ENCODE peak calls at places on chromosomes 6 and 20, in four cellular contexts. One of them, this sample, is unnamed.

GRCh38 chr6:108168501-108168979 is 2.7 kb downstream of the NR2E1 start:
- DNase-seq in colonic mucosa: no peak
- DNase-seq in upper lobe of right lung: peak
- DNase-seq in epithelial cell of esophagus: no peak
- DNase-seq in this sample: peak

GRCh38 chr20:12902992-12903391 is 105.8 kb upstream of the SPTLC3 start:
- DNase-seq in colonic mucosa: no peak
- DNase-seq in upper lobe of right lung: no peak
- DNase-seq in epithelial cell of esophagus: no peak
- DNase-seq in this sample: no peak

GRCh38 chr6:158010591-158011477 is 29.2 kb downstream of the SYNJ2 start:
- DNase-seq in epithelial cell of esophagus: no peak
- DNase-seq in upper lobe of right lung: peak
- DNase-seq in colonic mucosa: no peak
- DNase-seq in this sample: no peak

GRCh38 chr20:56440346-56441007 is 27.9 kb upstream of the RTF2 start:
- DNase-seq in upper lobe of right lung: no peak
- DNase-seq in colonic mucosa: no peak
- DNase-seq in epithelial cell of esophagus: no peak
- DNase-seq in this sample: peak

GRCh38 chr6:48016027-48016755 is 94.8 kb downstream of the PTCHD4 start:
- DNase-seq in upper lobe of right lung: no peak
- DNase-seq in epithelial cell of esophagus: peak
- DNase-seq in colonic mucosa: no peak
- DNase-seq in this sample: no peak

GRCh38 chr20:20399705-20400104 is 31.8 kb downstream of the INSM1 start:
- DNase-seq in upper lobe of right lung: no peak
- DNase-seq in epithelial cell of esophagus: no peak
- DNase-seq in colonic mucosa: no peak
- DNase-seq in this sample: no peak

GRCh38 chr6:159106627-159107241 is 61.9 kb upstream of the TAGAP start:
- DNase-seq in colonic mucosa: peak
- DNase-seq in upper lobe of right lung: no peak
- DNase-seq in epithelial cell of esophagus: peak
- DNase-seq in this sample: no peak

GRCh38 chr6:27280064-27280539 is 32.0 kb downstream of the POM121L2 start:
- DNase-seq in upper lobe of right lung: no peak
- DNase-seq in colonic mucosa: peak
- DNase-seq in epithelial cell of esophagus: peak
- DNase-seq in this sample: no peak

GRCh38 chr6:33312361-33313104 is 1.3 kb downstream of the TAPBP start:
- DNase-seq in epithelial cell of esophagus: peak
- DNase-seq in colonic mucosa: peak
- DNase-seq in upper lobe of right lung: peak
- DNase-seq in this sample: peak

GRCh38 chr20:49610701-49611538 is 43.0 kb upstream of the PTGIS start:
- DNase-seq in colonic mucosa: peak
- DNase-seq in epithelial cell of esophagus: peak
- DNase-seq in upper lobe of right lung: peak
- DNase-seq in this sample: no peak

GRCh38 chr20:208937-209566 is 18.0 kb upstream of the DEFB129 start:
- DNase-seq in colonic mucosa: no peak
- DNase-seq in epithelial cell of esophagus: peak
- DNase-seq in upper lobe of right lung: no peak
- DNase-seq in this sample: peak

GRCh38 chr6:11053307-11053706 is 9.2 kb upstream of the ELOVL2 start:
- DNase-seq in upper lobe of right lung: no peak
- DNase-seq in colonic mucosa: no peak
- DNase-seq in epithelial cell of esophagus: no peak
- DNase-seq in this sample: no peak

GRCh38 chr6:37134622-37135191 is 35.2 kb upstream of the PIM1 start:
- DNase-seq in upper lobe of right lung: no peak
- DNase-seq in epithelial cell of esophagus: peak
- DNase-seq in colonic mucosa: peak
- DNase-seq in this sample: peak

GRCh38 chr6:144098993-144099392 is 3.6 kb upstream of the SF3B5 start:
- DNase-seq in epithelial cell of esophagus: no peak
- DNase-seq in upper lobe of right lung: no peak
- DNase-seq in colonic mucosa: no peak
- DNase-seq in this sample: no peak

GRCh38 chr20:58155148-58155925 is 73.1 kb downstream of the ANKRD60 start:
- DNase-seq in epithelial cell of esophagus: no peak
- DNase-seq in upper lobe of right lung: no peak
- DNase-seq in colonic mucosa: no peak
- DNase-seq in this sample: no peak

GRCh38 chr6:166777096-166777630 is 150.1 kb upstream of the RPS6KA2 start:
- DNase-seq in epithelial cell of esophagus: no peak
- DNase-seq in colonic mucosa: no peak
- DNase-seq in upper lobe of right lung: no peak
- DNase-seq in this sample: no peak

GRCh38 chr6:30238178-30238795 is 25.1 kb upstream of the TRIM26 start:
- DNase-seq in upper lobe of right lung: no peak
- DNase-seq in epithelial cell of esophagus: peak
- DNase-seq in colonic mucosa: no peak
- DNase-seq in this sample: no peak

GRCh38 chr6:34445313-34445860 is 19.5 kb upstream of the RPS10 start:
- DNase-seq in upper lobe of right lung: no peak
- DNase-seq in colonic mucosa: no peak
- DNase-seq in epithelial cell of esophagus: peak
- DNase-seq in this sample: no peak

GRCh38 chr6:155317186-155317585 is 2.9 kb upstream of the TFB1M start:
- DNase-seq in epithelial cell of esophagus: no peak
- DNase-seq in colonic mucosa: no peak
- DNase-seq in upper lobe of right lung: no peak
- DNase-seq in this sample: no peak

GRCh38 chr6:80332013-80332412 is 225.5 kb downstream of the BCKDHB start:
- DNase-seq in upper lobe of right lung: no peak
- DNase-seq in colonic mucosa: no peak
- DNase-seq in epithelial cell of esophagus: no peak
- DNase-seq in this sample: no peak

GRCh38 chr6:58290177-58290576 is 972.7 kb downstream of the PRIM2 start:
- DNase-seq in upper lobe of right lung: no peak
- DNase-seq in epithelial cell of esophagus: peak
- DNase-seq in colonic mucosa: no peak
- DNase-seq in this sample: no peak

GRCh38 chr6:150667977-150668716 is 68.5 kb downstream of the PLEKHG1 start:
- DNase-seq in epithelial cell of esophagus: peak
- DNase-seq in upper lobe of right lung: peak
- DNase-seq in colonic mucosa: peak
- DNase-seq in this sample: peak

GRCh38 chr6:168968228-168968627 is 285.4 kb downstream of the THBS2 start:
- DNase-seq in upper lobe of right lung: no peak
- DNase-seq in epithelial cell of esophagus: peak
- DNase-seq in colonic mucosa: peak
- DNase-seq in this sample: peak

GRCh38 chr20:57361517-57361916 is 10.5 kb downstream of the RAE1 start:
- DNase-seq in colonic mucosa: no peak
- DNase-seq in upper lobe of right lung: no peak
- DNase-seq in epithelial cell of esophagus: peak
- DNase-seq in this sample: peak

GRCh38 chr20:11155156-11155805 is 481.5 kb upstream of the JAG1 start:
- DNase-seq in upper lobe of right lung: no peak
- DNase-seq in colonic mucosa: no peak
- DNase-seq in epithelial cell of esophagus: no peak
- DNase-seq in this sample: no peak

GRCh38 chr6:169172435-169172834 is 81.2 kb downstream of the THBS2 start:
- DNase-seq in colonic mucosa: no peak
- DNase-seq in upper lobe of right lung: no peak
- DNase-seq in epithelial cell of esophagus: peak
- DNase-seq in this sample: no peak

GRCh38 chr6:32973934-32974333 is 5.5 kb downstream of the BRD2 start:
- DNase-seq in colonic mucosa: peak
- DNase-seq in upper lobe of right lung: no peak
- DNase-seq in epithelial cell of esophagus: peak
- DNase-seq in this sample: peak

GRCh38 chr20:20552076-20552475 is 160.4 kb downstream of the RALGAPA2 start:
- DNase-seq in upper lobe of right lung: no peak
- DNase-seq in colonic mucosa: no peak
- DNase-seq in epithelial cell of esophagus: no peak
- DNase-seq in this sample: no peak

GRCh38 chr6:155381856-155382690 is 67.8 kb upstream of the TFB1M start:
- DNase-seq in epithelial cell of esophagus: peak
- DNase-seq in colonic mucosa: no peak
- DNase-seq in upper lobe of right lung: no peak
- DNase-seq in this sample: no peak

GRCh38 chr6:89539779-89540178 is 98.8 kb downstream of the LYRM2 start:
- DNase-seq in upper lobe of right lung: no peak
- DNase-seq in epithelial cell of esophagus: no peak
- DNase-seq in colonic mucosa: no peak
- DNase-seq in this sample: no peak

GRCh38 chr6:44342489-44342888 is at the start of gene SPATS1:
- DNase-seq in epithelial cell of esophagus: peak
- DNase-seq in colonic mucosa: no peak
- DNase-seq in upper lobe of right lung: no peak
- DNase-seq in this sample: no peak

GRCh38 chr6:140264451-140264850 is 890.0 kb upstream of the CITED2 start:
- DNase-seq in upper lobe of right lung: no peak
- DNase-seq in epithelial cell of esophagus: no peak
- DNase-seq in colonic mucosa: no peak
- DNase-seq in this sample: peak

GRCh38 chr6:108132863-108133262 is 33.0 kb upstream of the NR2E1 start:
- DNase-seq in epithelial cell of esophagus: no peak
- DNase-seq in colonic mucosa: no peak
- DNase-seq in upper lobe of right lung: no peak
- DNase-seq in this sample: no peak

GRCh38 chr6:47478233-47479155 is 905 bp downstream of the CD2AP start:
- DNase-seq in epithelial cell of esophagus: peak
- DNase-seq in upper lobe of right lung: no peak
- DNase-seq in colonic mucosa: no peak
- DNase-seq in this sample: no peak

GRCh38 chr6:87754828-87755227 is 52.8 kb upstream of the AKIRIN2 start:
- DNase-seq in colonic mucosa: no peak
- DNase-seq in epithelial cell of esophagus: no peak
- DNase-seq in upper lobe of right lung: no peak
- DNase-seq in this sample: no peak

GRCh38 chr6:5181494-5182287 is 79.1 kb downstream of the LYRM4 start:
- DNase-seq in colonic mucosa: no peak
- DNase-seq in epithelial cell of esophagus: no peak
- DNase-seq in upper lobe of right lung: no peak
- DNase-seq in this sample: no peak

GRCh38 chr20:15814903-15815302 is 758.3 kb downstream of the KIF16B start:
- DNase-seq in upper lobe of right lung: no peak
- DNase-seq in colonic mucosa: no peak
- DNase-seq in epithelial cell of esophagus: peak
- DNase-seq in this sample: no peak
- TF ChIP-seq CTCF in upper lobe of right lung: no peak
- TF ChIP-seq CTCF in colonic mucosa: no peak
- TF ChIP-seq CTCF in epithelial cell of esophagus: no peak
- TF ChIP-seq CTCF in this sample: no peak

DNA sequence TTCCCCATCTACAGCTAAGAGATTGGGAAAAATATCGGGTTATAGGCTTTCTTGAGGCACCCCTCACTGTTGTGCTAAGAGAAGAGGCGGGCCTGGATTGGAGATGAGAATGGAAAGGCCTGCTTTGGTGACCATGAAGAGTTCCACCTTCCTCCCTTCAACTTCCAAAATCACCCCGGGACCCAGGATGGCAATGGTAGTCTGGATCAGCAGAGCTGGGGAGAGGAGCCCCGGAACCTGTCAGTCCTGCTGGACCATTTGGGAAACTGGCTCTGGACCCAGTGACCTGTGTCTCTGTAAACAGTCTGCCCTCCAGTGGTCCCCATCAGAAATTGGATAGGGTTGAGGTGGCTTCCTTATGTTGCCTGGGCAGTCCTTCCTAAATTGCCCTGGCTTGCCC is 1085.6 kb downstream of the KHDRBS2 start:
- DNase-seq in colonic mucosa: no peak
- DNase-seq in upper lobe of right lung: no peak
- DNase-seq in epithelial cell of esophagus: no peak
- DNase-seq in this sample: no peak
- TF ChIP-seq CTCF in colonic mucosa: no peak
- TF ChIP-seq CTCF in upper lobe of right lung: no peak
- TF ChIP-seq CTCF in epithelial cell of esophagus: no peak
- TF ChIP-seq CTCF in this sample: no peak

GRCh38 chr6:75850026-75850385 is 101.0 kb downstream of the MYO6 start:
- DNase-seq in epithelial cell of esophagus: peak
- DNase-seq in upper lobe of right lung: no peak
- DNase-seq in colonic mucosa: no peak
- DNase-seq in this sample: no peak

GRCh38 chr6:75853796-75854195 is 104.8 kb downstream of the MYO6 start:
- DNase-seq in colonic mucosa: no peak
- DNase-seq in epithelial cell of esophagus: no peak
- DNase-seq in upper lobe of right lung: no peak
- DNase-seq in this sample: no peak

GRCh38 chr6:75852721-75853120 is 103.7 kb downstream of the MYO6 start:
- DNase-seq in colonic mucosa: no peak
- DNase-seq in upper lobe of right lung: no peak
- DNase-seq in epithelial cell of esophagus: peak
- DNase-seq in this sample: no peak

GRCh38 chr6:75856902-75857301 is 107.9 kb downstream of the MYO6 start:
- DNase-seq in epithelial cell of esophagus: no peak
- DNase-seq in upper lobe of right lung: no peak
- DNase-seq in colonic mucosa: no peak
- DNase-seq in this sample: no peak

GRCh38 chr6:75855047-75855446 is 106.0 kb downstream of the MYO6 start:
- DNase-seq in epithelial cell of esophagus: peak
- DNase-seq in upper lobe of right lung: no peak
- DNase-seq in colonic mucosa: peak
- DNase-seq in this sample: peak
- TF ChIP-seq CTCF in epithelial cell of esophagus: peak
- TF ChIP-seq CTCF in upper lobe of right lung: peak
- TF ChIP-seq CTCF in colonic mucosa: peak
- TF ChIP-seq CTCF in this sample: peak

DNA sequence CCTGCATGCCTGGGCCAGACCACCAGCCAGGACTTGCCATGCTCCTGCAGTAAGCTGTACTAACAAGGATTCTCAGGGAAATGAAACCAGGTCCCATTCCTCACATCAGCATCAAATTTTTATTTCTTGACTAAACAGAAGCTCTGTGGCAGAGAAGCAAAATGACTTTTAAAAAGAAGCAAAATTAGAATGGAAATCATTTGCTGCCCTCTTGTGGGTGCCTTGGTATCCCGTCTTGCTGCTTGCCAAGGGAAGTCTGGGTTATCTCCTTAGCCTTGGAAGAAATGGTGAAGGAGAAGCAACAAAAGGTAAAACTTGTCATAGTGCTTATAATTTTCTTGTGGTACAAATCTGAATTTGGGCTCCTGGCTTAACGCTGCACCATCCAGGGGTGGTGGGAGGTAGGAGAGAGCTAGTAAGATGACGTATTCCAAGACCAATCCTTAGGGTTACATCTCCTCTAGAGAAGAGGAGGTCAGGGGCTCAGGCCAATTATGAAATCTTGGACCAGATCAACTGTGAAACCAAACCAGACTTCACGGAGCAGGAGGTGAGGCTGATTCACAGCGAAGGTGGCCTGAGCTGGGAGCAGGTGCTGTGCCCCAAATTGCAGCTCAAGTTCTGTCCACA is 107.5 kb downstream of the FAXC start:
- DNase-seq in upper lobe of right lung: no peak
- DNase-seq in colonic mucosa: no peak
- DNase-seq in epithelial cell of esophagus: peak
- DNase-seq in this sample: peak
- TF ChIP-seq CTCF in upper lobe of right lung: peak
- TF ChIP-seq CTCF in colonic mucosa: no peak
- TF ChIP-seq CTCF in epithelial cell of esophagus: peak
- TF ChIP-seq CTCF in this sample: peak